ENCODE peak calls at places on chromosomes 1 and 21, in five cellular contexts. B is hepatocyte, M is stomach, Y is right lobe of liver, I is suprapubic skin. G is an unnamed sample.

GRCh38 chr1:246428542-246429308 is 78.4 kb downstream of the SMYD3 start:
- DNase-seq in I (no peak), B (no peak), M (no peak), Y (no peak), G (peak; percentile 60)

GRCh38 chr1:199522338-199522737 is 505.2 kb upstream of the NR5A2 start:
- DNase-seq in B (no peak), I (no peak), Y (no peak), M (no peak), G (no peak)

GRCh38 chr1:108719654-108720435 is 7.1 kb downstream of the FNDC7 start:
- DNase-seq in B (peak; percentile 44), M (no peak), I (no peak), Y (no peak), G (no peak)

GRCh38 chr1:167120899-167121298 is 27.0 kb downstream of the STYXL2 start:
- DNase-seq in B (no peak), M (no peak), Y (no peak), I (no peak), G (peak; percentile 52)

GRCh38 chr21:20308586-20308985 is 689.6 kb upstream of the NCAM2 start:
- DNase-seq in B (no peak), Y (no peak), M (no peak), I (no peak), G (no peak)

GRCh38 chr1:119480175-119480574 is 26.8 kb upstream of the HSD3B1 start:
- DNase-seq in I (no peak), B (no peak), M (no peak), Y (no peak), G (no peak)

GRCh38 chr1:224499204-224499603 is 64.6 kb upstream of the WDR26 start:
- DNase-seq in M (no peak), B (no peak), I (no peak), Y (no peak), G (no peak)

GRCh38 chr21:14773777-14774345 is 227.7 kb upstream of the SAMSN1 start:
- DNase-seq in B (peak; percentile 35), M (peak; percentile 66), I (no peak), Y (no peak), G (peak; percentile 40)

GRCh38 chr1:154474802-154475201 is 27.2 kb upstream of the TDRD10 start:
- DNase-seq in Y (peak; percentile 46), I (no peak), B (peak; percentile 23), M (peak; percentile 68), G (peak; percentile 93)

GRCh38 chr1:226691257-226691656 is 47.8 kb downstream of the ITPKB start:
- DNase-seq in B (no peak), Y (no peak), I (no peak), M (no peak), G (no peak)

GRCh38 chr1:231727171-231727570 is 100.6 kb downstream of the DISC1 start:
- DNase-seq in B (no peak), I (no peak), Y (no peak), M (no peak), G (no peak)

GRCh38 chr1:171655215-171656116 is 3.0 kb upstream of the MYOC start:
- DNase-seq in I (peak; percentile 85), M (peak; percentile 45), B (peak; percentile 74), Y (peak; percentile 58), G (peak; percentile 23)

GRCh38 chr1:29282924-29283803 is 46.8 kb downstream of the PTPRU start:
- DNase-seq in M (no peak), I (peak; percentile 78), B (peak; percentile 72), Y (peak; percentile 59), G (peak; percentile 40)

DNA sequence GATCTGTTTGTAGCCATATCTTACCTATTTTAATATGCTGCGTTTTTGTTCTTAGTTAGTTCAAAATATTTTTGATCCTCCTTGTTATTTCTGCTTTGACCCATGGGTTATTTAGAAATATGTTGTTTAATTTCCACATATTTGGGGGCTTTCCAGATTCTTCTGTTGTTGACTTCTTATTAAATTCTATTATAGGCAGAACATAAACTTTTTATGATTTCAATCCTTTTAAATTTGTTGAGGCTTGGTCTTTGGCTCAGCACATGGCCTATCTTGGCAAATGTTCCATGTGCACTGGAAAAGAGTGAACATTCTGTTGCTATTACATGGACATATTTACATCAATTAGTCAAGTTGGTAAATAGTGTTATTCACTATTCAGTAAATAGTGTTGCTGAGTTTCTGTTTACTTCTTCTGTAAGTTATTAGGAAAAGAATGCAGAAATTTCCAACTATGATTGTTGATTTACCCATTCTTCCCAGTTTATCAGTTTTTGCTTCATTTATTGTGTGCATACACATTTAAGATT is 75.4 kb downstream of the ETS2 start:
- DNase-seq in M (no peak), I (no peak), B (no peak), Y (no peak), G (no peak)
- H3K27ac ChIP-seq in M (no peak overlapping the region), I (no peak overlapping the region), B (no peak overlapping the region), Y (peak overlapping the region; percentile 71), G (no peak overlapping the region)

DNA sequence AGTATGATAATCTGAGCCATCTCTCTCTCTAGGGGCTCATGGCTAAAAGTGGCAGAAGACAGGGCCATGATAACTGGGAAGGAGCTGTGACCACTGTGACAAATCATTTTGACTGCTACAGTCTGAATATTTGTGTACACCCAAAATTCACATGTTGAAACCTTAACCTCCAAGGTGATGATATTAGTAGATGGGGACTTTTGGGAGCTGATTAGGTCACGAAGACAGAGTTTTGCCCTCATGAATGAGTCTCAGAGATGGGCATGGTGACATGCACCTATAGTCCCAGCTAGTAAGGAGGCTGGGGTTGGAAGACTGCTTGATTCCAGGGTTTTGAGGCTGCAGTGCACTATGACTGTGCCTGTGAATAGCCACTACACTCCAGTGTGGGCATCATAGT is 174.9 kb downstream of the PLD5 start:
- DNase-seq in I (no peak), M (no peak), B (no peak), Y (no peak), G (no peak)
- H3K4me1 ChIP-seq in I (no peaks in the 10 kb centered on the region), M (no peaks in the 10 kb centered on the region), B (no peaks in the 10 kb centered on the region), Y (no peaks in the 10 kb centered on the region), G (no peaks in the 10 kb centered on the region)

DNA sequence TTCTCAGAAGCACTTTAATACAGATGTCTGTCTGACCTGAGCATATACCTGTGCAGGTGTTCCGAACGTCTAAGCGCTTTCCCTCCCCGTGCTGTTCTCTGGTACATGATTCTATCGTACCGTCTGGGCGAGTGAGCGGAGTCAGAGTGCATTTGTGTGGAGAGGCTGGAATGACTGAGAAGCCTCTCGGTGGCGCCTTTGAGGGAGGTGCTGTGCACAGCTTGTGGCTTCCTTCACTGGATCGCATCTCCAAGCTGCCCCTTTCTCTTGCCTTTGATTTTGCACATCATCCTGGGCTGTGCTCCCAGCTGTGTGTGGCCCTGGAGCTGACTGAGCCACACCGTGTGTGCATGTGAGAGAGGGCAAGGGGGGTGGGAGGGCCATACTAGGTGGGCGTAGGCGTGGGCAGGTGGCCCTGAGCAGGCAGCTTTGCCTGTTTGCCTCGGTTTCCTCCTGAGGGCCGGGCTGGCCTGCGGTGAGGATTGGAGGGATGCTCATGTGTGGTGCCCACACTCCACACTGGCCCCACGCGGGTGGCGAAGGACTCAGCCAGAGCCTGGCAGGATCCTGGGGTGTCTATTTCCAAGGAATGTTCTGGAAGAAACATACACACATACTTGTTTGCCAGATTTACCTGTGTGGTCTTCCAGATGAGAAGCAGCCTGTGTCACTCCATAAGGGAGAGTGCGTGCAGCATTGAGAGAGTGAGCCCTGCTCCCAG is 105.3 kb downstream of the ADARB1 start:
- DNase-seq in B (no peak), M (no peak), I (no peak), Y (no peak), G (no peak)
- H3K36me3 ChIP-seq in B (no peaks in the 10 kb centered on the region), M (peaks cover 16% of the 10 kb centered on the region), I (peaks cover 60% of the 10 kb centered on the region), Y (no peaks in the 10 kb centered on the region), G (no peaks in the 10 kb centered on the region)

GRCh38 chr1:178418284-178418955 is 78.3 kb downstream of the CLEC20A start:
- DNase-seq in B (no peak), Y (no peak), M (no peak), I (no peak), G (no peak)

GRCh38 chr1:178412400-178412770 is 84.4 kb downstream of the CLEC20A start:
- DNase-seq in M (no peak), I (no peak), B (no peak), Y (no peak), G (no peak)

GRCh38 chr1:178411756-178412399 is 84.9 kb downstream of the CLEC20A start:
- DNase-seq in B (no peak), M (no peak), Y (no peak), I (no peak), G (no peak)

GRCh38 chr1:178417858-178418257 is 78.9 kb downstream of the CLEC20A start:
- DNase-seq in B (peak; percentile 13), I (no peak), M (no peak), Y (no peak), G (peak; percentile 88)
- H3K27ac ChIP-seq in B (no peak overlapping the region), I (no peak overlapping the region), M (no peak overlapping the region), Y (no peak overlapping the region), G (no peak overlapping the region)

GRCh38 chr1:162213281-162213909 is 143.9 kb downstream of the NOS1AP start:
- DNase-seq in B (peak; percentile 24), I (no peak), M (peak; percentile 92), Y (peak; percentile 94), G (peak; percentile 68)

GRCh38 chr1:162217674-162218073 is 148.2 kb downstream of the NOS1AP start:
- DNase-seq in I (no peak), Y (no peak), M (no peak), B (no peak), G (no peak)

GRCh38 chr1:162216604-162217003 is 147.1 kb downstream of the NOS1AP start:
- DNase-seq in M (no peak), Y (no peak), B (no peak), I (no peak), G (no peak)

GRCh38 chr1:162214202-162214601 is 144.7 kb downstream of the NOS1AP start:
- DNase-seq in Y (no peak), M (no peak), B (no peak), I (no peak), G (no peak)

DNA sequence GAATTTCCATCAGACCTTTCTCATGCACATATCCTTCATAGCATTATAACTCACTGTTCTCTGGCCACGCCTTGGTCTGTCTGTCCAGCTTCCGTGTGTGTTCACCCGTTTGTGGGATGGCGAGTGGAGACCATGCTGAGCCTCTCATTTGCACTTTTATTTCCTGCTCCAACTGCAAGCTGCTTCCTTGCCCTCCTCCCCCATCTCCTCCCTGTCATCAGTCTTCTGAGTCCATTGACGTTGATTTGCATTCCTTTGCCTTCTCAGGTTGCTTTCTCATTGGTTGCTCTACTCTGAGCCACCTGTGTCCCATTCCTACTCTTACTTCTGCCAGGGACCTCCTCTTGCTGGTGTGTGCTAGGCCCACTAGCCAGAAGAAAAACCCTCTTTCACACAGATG is 146.4 kb downstream of the NOS1AP start:
- DNase-seq in Y (no peak), I (no peak), B (no peak), M (no peak), G (peak; percentile 47)
- H3K4me1 ChIP-seq in Y (peaks cover 30% of the 10 kb centered on the region), I (peaks cover 8% of the 10 kb centered on the region), B (peaks cover 9% of the 10 kb centered on the region), M (peaks cover 34% of the 10 kb centered on the region), G (peaks cover 2% of the 10 kb centered on the region)

DNA sequence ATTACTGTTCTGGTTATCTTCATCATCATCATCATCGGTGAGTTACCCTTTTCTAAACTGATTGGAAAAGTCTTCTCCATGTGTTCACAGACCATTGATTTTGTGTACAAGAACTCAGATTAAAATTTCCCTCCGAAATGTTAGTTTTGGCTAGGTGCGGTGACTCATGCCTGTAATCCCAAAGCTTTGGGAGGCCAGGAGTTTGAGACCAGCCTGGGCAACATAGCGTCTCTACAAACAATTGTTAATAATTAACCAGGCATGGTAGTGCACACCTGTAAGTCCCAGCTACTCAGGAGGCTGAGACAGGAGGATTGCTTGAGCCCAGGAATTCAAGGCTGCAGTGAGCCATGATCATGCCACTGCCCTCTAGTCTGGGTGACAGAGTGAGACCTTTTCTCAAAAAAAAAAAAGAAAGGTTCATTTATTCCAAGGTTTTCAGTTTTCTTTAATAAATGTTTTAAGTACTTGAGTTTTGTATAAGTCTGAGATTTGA is 5.9 kb upstream of the PER3 start:
- DNase-seq in B (no peak), M (no peak), I (no peak), Y (no peak), G (no peak)
- H3K36me3 ChIP-seq in B (no peaks in the 10 kb centered on the region), M (peaks cover 16% of the 10 kb centered on the region), I (peaks cover 59% of the 10 kb centered on the region), Y (peaks cover 11% of the 10 kb centered on the region), G (no peaks in the 10 kb centered on the region)

G was measured in small intestine.